ENCODE peak calls at places on chromosomes 6 and 20, in four cellular contexts. L is left ventricle myocardium inferior, I is foreskin fibroblast, G is endothelial cell of umbilical vein. K is an unnamed sample.
A peak's percentile ranks its signal among the peaks of the same experiment; 100 is the strongest.

GRCh38 chr6:45633272-45633908 is 255.7 kb upstream of the SUPT3H start:
- DNase-seq in I (no peak), L (no peak), G (no peak), K (no peak)

GRCh38 chr6:36834576-36835293 is 4.5 kb downstream of the CPNE5 start:
- DNase-seq in L (no peak), I (no peak), G (no peak), K (no peak)

GRCh38 chr6:104014133-104014532 is 845.6 kb downstream of the HACE1 start:
- DNase-seq in G (no peak), L (no peak), I (no peak), K (no peak)

GRCh38 chr20:62066339-62066982 is 780 bp upstream of the TAF4 start:
- DNase-seq in L (peak; percentile 41), I (peak; percentile 56), G (peak; percentile 59), K (peak; percentile 21)

GRCh38 chr20:10653593-10654288 is 20.1 kb downstream of the JAG1 start:
- DNase-seq in L (no peak), G (peak; percentile 66), I (peak; percentile 29), K (peak; percentile 81)

GRCh38 chr20:37534401-37535157 is 6.9 kb upstream of the BLCAP start:
- DNase-seq in I (peak; percentile 90), G (peak; percentile 95), L (no peak), K (no peak)

GRCh38 chr6:2818593-2818992 is 23.1 kb downstream of the SERPINB1 start:
- DNase-seq in I (no peak), G (peak; percentile 88), L (no peak), K (no peak)

GRCh38 chr6:74137910-74138309 is 441.9 kb downstream of the CD109 start:
- DNase-seq in G (peak; percentile 98), I (peak; percentile 87), L (no peak), K (peak; percentile 42)

GRCh38 chr6:104531591-104531990 is 328.1 kb downstream of the HACE1 start:
- DNase-seq in I (no peak), L (no peak), G (no peak), K (no peak)

GRCh38 chr20:2631228-2631627 is 21.2 kb upstream of the NOP56 start:
- DNase-seq in I (peak; percentile 41), L (no peak), G (no peak), K (no peak)

GRCh38 chr20:4056880-4057279 is 41.5 kb upstream of the RNF24 start:
- DNase-seq in L (no peak), G (no peak), I (peak; percentile 57), K (no peak)

GRCh38 chr6:118705799-118706481 is 54.5 kb upstream of the CEP85L start:
- DNase-seq in L (no peak), G (peak; percentile 74), I (peak; percentile 65), K (no peak)

GRCh38 chr20:24425523-24425922 is 43.9 kb upstream of the SYNDIG1 start:
- DNase-seq in L (no peak), I (no peak), G (no peak), K (no peak)

GRCh38 chr20:24423794-24424307 is 45.6 kb upstream of the SYNDIG1 start:
- DNase-seq in G (no peak), I (no peak), L (no peak), K (no peak)

GRCh38 chr20:24421071-24421470 is 48.4 kb upstream of the SYNDIG1 start:
- DNase-seq in L (no peak), G (no peak), I (no peak), K (no peak)

GRCh38 chr20:24422361-24422760 is 47.1 kb upstream of the SYNDIG1 start:
- DNase-seq in G (no peak), I (no peak), L (no peak), K (no peak)

DNA sequence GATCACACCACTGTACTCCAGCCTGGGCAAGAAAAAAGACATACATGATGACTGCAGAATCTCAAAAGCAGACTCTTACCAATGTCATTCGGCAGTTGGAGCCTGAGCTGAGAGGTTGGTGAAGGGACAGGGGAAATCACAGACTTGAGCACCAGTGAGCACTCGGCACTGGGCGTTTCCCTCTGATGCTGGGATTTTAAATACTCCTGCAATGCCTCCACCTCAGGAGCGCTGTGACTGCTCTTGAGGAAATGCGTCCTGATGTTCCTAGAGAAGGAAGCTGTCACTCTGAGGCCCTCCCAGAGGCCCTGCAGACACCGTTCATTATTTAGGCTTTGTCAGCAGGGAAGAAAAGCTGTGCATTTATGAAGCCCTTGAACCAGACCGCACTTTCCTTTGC is 46.1 kb upstream of the SYNDIG1 start:
- DNase-seq in L (no peak), I (no peak), G (no peak), K (no peak)
- H3K4me3 ChIP-seq in L (no peak overlapping the region), I (no peak overlapping the region), G (no peak overlapping the region), K (no peak overlapping the region)

DNA sequence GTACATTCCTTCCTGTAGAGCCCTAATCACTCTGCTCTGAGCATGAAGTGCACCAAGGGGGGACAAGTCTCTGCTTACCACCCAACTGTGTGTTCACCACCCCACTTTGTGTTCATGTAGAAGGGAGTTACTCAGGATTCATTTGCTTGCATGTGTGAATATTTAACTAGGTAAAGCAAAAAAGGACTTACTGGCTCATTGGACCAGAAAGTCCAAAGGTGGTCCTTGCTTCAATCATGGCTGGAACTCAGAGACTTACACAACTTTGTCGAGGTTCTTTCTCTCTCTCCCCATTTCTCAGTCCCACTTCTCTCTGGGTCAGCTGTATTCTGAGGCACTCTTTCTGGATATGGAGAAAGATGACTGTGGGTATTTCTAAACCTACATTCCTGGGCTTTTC is 4.0 kb downstream of the TMEM200A start:
- DNase-seq in L (no peak), G (no peak), I (no peak), K (no peak)
- H3K4me3 ChIP-seq in L (no peak overlapping the region), G (no peak overlapping the region), I (no peak overlapping the region), K (no peak overlapping the region)

GRCh38 chr20:50308166-50308512 is 117.5 kb downstream of the CEBPB start:
- DNase-seq in L (no peak), G (no peak), I (no peak), K (no peak)

GRCh38 chr20:50309764-50310672 is 119.4 kb downstream of the CEBPB start:
- DNase-seq in L (no peak), I (no peak), G (no peak), K (no peak)

GRCh38 chr20:50306478-50307423 is 116.1 kb downstream of the CEBPB start:
- DNase-seq in L (no peak), I (no peak), G (no peak), K (no peak)

GRCh38 chr20:50309280-50309763 is 118.7 kb downstream of the CEBPB start:
- DNase-seq in I (no peak), L (no peak), G (no peak), K (no peak)

GRCh38 chr20:50308513-50309279 is 118.1 kb downstream of the CEBPB start:
- DNase-seq in L (peak; percentile 91), I (peak; percentile 99), G (peak; percentile 52), K (peak; percentile 91)
- H3K4me3 ChIP-seq in L (peak overlapping the region; percentile 48), I (peak overlapping the region; percentile 21), G (no peak overlapping the region), K (no peak overlapping the region)

GRCh38 chr6:4788953-4789584 is 12.9 kb downstream of the CDYL start:
- DNase-seq in L (no peak), I (no peak), G (no peak), K (no peak)
- H3K4me3 ChIP-seq in L (no peak overlapping the region), I (no peak overlapping the region), G (no peak overlapping the region), K (no peak overlapping the region)

GRCh38 chr20:53581444-53582311 is 12.0 kb downstream of the ZNF217 start:
- DNase-seq in G (no peak), I (no peak), L (no peak), K (no peak)
- H3K4me3 ChIP-seq in G (no peak overlapping the region), I (no peak overlapping the region), L (no peak overlapping the region), K (no peak overlapping the region)

GRCh38 chr6:27889275-27889627 is 22.9 kb downstream of the OR2B2 start:
- DNase-seq in G (no peak), L (no peak), I (peak; percentile 36), K (no peak)
- H3K4me3 ChIP-seq in G (no peak overlapping the region), L (no peak overlapping the region), I (no peak overlapping the region), K (no peak overlapping the region)

DNA sequence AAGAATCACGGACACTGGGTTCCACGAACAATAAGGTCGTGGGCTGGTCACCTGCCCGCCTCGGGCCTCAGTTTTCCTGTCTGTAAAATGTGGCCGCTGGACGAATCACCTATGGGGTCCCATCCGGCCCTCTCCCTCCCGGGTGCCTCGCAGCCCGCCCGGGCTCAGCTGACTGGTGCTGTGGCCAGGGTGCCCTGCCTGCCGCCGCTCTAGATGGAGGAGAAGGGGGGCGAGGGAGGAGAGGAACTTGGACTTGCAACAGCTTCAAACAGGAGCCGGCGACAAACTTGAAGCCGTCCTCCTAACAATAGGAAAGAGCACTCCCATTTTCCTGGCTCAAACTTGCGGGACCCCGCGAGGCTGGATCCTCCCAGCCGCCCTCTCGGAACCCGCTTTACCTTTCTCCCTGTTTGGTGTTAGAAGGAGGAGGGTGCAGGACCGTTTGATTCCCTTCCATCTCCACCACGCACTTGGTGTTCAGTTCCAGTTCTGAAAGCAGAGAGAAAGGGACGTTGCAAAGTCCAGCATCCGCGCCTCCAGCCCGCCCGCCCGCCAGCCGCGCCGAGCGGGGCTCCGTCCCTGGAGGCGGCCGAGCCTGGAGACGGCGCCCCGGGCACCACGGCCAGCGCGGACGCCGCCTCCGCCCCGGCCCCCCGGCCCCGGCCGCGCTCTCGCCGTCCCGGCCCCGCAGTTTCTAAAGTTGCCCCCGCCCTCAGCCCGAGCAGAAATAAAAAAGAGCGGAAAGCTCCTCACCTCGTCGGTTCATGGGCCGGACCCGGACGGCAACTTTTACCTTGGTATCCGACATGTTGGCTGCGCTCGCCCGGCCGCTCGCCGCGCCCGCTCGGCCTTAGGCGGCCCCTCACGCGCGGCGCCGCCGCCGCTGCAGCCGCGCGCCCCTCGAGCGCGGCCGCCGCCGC is 519 bp downstream of the KIF13A start:
- DNase-seq in L (peak; percentile 66), I (peak; percentile 69), G (peak; percentile 71), K (no peak)
- H3K4me3 ChIP-seq in L (peak overlapping the region; percentile 90), I (peak overlapping the region; percentile 69), G (peak overlapping the region; percentile 84), K (peak overlapping the region; percentile 74)

K was measured in kidney epithelial cell.